ENCODE peak calls at places on chromosomes 4 and X, in seven cellular contexts. J is K562, U is breast epithelium, C is prostate gland, O is esophagus muscularis mucosa, P is SK-N-SH, X is HCT116. B is an unnamed sample. For H3K27me3, the result is how much of the 10 kb centered on the place peaks cover.

GRCh38 chrX:109826954-109827708 is 94.1 kb upstream of the ACSL4 start:
- DNase-seq in X (no peak), C (no peak), O (no peak), J (no peak), U (no peak), P (no peak), B (no peak)

GRCh38 chr4:55393461-55394320 is 2.1 kb upstream of the TMEM165 start:
- DNase-seq in O (no peak), U (no peak), J (no peak), P (no peak), X (no peak), C (no peak), B (no peak)

GRCh38 chr4:145177906-145178538 is 2.4 kb downstream of the OTUD4 start:
- DNase-seq in U (no peak), X (no peak), P (no peak), O (no peak), J (peak), C (no peak), B (peak)

GRCh38 chrX:45755719-45756118 is 555.0 kb upstream of the DIPK2B start:
- DNase-seq in U (no peak), P (no peak), J (no peak), X (no peak), C (no peak), O (no peak), B (no peak)

GRCh38 chr4:80268936-80269335 is 2.5 kb downstream of the FGF5 start:
- DNase-seq in O (no peak), P (no peak), C (no peak), U (no peak), X (no peak), J (no peak), B (no peak)

GRCh38 chr4:8391972-8392371 is 48.6 kb downstream of the ACOX3 start:
- DNase-seq in U (peak), P (no peak), C (peak), X (no peak), J (no peak), O (peak), B (no peak)

GRCh38 chr4:81337211-81337610 is 122.2 kb upstream of the PRKG2 start:
- DNase-seq in X (no peak), O (no peak), C (no peak), U (no peak), J (no peak), P (no peak), B (no peak)

GRCh38 chr4:102042843-102043802 is 252.6 kb downstream of the BANK1 start:
- DNase-seq in O (no peak), C (no peak), P (peak), U (no peak), J (no peak), X (no peak), B (no peak)

GRCh38 chr4:153063490-153063889 is 127.4 kb downstream of the FHDC1 start:
- DNase-seq in P (no peak), X (no peak), O (no peak), U (no peak), C (no peak), J (no peak), B (no peak)

GRCh38 chr4:139223682-139224317 is 46.8 kb upstream of the ELF2 start:
- DNase-seq in U (no peak), J (peak), P (no peak), O (no peak), X (no peak), C (no peak), B (no peak)

GRCh38 chr4:113467581-113467980 is 294.0 kb downstream of the CAMK2D start:
- DNase-seq in U (no peak), O (no peak), X (no peak), J (no peak), P (no peak), C (no peak), B (peak)

GRCh38 chrX:151966236-151966635 is 8.2 kb downstream of the GABRE start:
- DNase-seq in X (no peak), C (no peak), P (no peak), O (no peak), U (no peak), J (no peak), B (no peak)

GRCh38 chr4:73583661-73584060 is 36.6 kb downstream of the RASSF6 start:
- DNase-seq in P (no peak), O (no peak), X (no peak), U (no peak), C (peak), J (no peak), B (no peak)

DNA sequence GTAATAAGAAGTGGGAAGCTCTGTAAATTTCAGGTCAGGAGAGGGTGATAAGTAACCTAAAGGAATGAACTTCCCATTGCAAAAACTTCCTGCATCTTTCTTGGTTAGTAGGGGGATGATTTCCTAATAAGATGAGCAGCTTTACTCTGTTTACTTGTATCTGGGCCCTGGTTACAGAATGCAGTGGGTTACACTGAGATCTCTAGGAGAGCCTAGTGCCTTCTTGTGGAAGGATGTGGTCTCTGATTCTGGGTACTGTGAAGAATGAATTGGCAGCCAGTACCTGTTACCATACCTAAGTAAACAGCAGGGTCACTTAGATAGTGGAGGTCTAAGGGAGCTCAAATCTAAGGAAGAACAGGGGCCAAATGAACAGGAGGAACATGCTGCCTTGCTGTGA is 320.6 kb downstream of the ARHGAP10 start:
- DNase-seq in P (no peak), U (no peak), C (no peak), J (no peak), X (no peak), O (no peak), B (no peak)
- TF ChIP-seq CTCF in P (no peak), U (no peak), C (no peak), J (no peak), X (no peak), O (no peak), B (no peak)

DNA sequence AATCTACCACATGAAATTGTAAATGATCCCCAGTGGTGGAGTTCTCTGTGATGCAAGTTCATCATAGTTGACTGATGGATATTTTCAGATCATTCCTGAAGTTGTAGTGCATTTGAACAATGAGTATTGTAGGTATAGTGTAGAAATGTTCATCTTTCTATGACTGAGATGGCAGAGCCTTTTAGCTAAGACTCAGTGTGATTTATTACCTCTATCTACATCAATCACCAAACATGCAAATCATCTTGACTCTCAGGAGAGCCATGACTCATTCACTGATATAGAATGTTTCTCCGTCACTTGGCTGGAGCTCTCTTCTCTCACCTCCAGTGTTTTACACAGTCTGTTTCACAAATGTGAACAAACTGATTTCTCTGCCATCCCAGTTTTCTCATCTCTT is 392.6 kb downstream of the IL1RAPL1 start:
- DNase-seq in U (no peak), C (no peak), O (no peak), X (no peak), P (no peak), J (no peak), B (no peak)
- TF ChIP-seq POLR2AphosphoS5 in U (no peak), C (no peak), O (no peak), X (no peak), P (no peak), J (no peak), B (no peak)

GRCh38 chrX:48045410-48046311 is 25.8 kb downstream of the ZNF630 start:
- DNase-seq in C (no peak), J (no peak), O (no peak), X (peak), P (no peak), U (no peak), B (no peak)
- H3K27me3 ChIP-seq in C (under half), J (under half), O (under half), X (under half), P (under half), U (under half), B (under half)

GRCh38 chr4:42574873-42575272 is 82.0 kb downstream of the ATP8A1 start:
- DNase-seq in C (no peak), U (no peak), X (no peak), O (no peak), J (no peak), P (no peak), B (no peak)

GRCh38 chr4:42573249-42573648 is 83.7 kb downstream of the ATP8A1 start:
- DNase-seq in O (no peak), J (no peak), U (no peak), C (no peak), P (no peak), X (no peak), B (no peak)

GRCh38 chr4:42579903-42580302 is 77.0 kb downstream of the ATP8A1 start:
- DNase-seq in O (no peak), U (no peak), J (no peak), C (no peak), X (no peak), P (no peak), B (no peak)

DNA sequence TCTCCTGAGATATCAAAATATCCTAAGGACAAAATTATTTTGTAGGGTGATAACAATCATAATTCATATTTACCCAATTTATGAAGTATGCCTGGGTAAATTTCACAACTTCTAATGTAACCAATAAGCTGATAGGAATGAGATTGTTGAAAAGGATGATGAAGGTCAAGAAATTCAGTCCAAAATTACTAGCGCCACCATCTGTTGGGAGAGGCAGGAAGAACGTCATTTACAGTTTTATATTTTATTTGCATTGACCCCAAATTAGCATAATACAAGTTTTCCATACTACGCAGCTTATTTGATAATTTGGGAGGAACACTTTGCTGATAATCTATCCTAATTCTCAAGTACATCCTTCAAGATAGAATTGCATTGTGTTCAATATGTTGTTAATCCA is 78.7 kb downstream of the ATP8A1 start:
- DNase-seq in J (no peak), P (no peak), O (no peak), U (no peak), X (no peak), C (no peak), B (no peak)
- TF ChIP-seq CTCF in J (no peak), P (peak), O (no peak), U (no peak), X (peak), C (no peak), B (no peak)

GRCh38 chrX:9273744-9274143 is 191.1 kb upstream of the TBL1X start:
- DNase-seq in O (no peak), X (no peak), P (no peak), C (no peak), J (no peak), U (no peak), B (no peak)
- TF ChIP-seq POLR2AphosphoS5 in O (no peak), X (no peak), P (no peak), C (no peak), J (no peak), U (no peak), B (no peak)

GRCh38 chr4:28464823-28465222 is 1604.2 kb downstream of the STIM2 start:
- DNase-seq in J (no peak), X (no peak), O (no peak), U (no peak), C (no peak), P (no peak), B (no peak)
- H3K27me3 ChIP-seq in J (under half), X (under half), O (under half), U (under half), C (under half), P (under half), B (under half)

GRCh38 chrX:125439194-125439849 is 119.7 kb downstream of the TEX13C start:
- DNase-seq in C (no peak), J (peak), U (no peak), O (no peak), X (no peak), P (no peak), B (no peak)

GRCh38 chrX:125436855-125437254 is 117.2 kb downstream of the TEX13C start:
- DNase-seq in P (no peak), U (no peak), J (peak), C (no peak), O (no peak), X (no peak), B (peak)
- TF ChIP-seq CTCF in P (peak), U (no peak), J (peak), C (peak), O (no peak), X (no peak), B (no peak)

GRCh38 chr4:182276214-182277109 is 33.3 kb downstream of the TENM3 start:
- DNase-seq in X (no peak), U (no peak), O (peak), P (peak), C (no peak), J (no peak), B (no peak)

GRCh38 chr4:182278729-182279128 is 35.5 kb downstream of the TENM3 start:
- DNase-seq in C (no peak), P (no peak), O (peak), U (no peak), X (no peak), J (no peak), B (no peak)

GRCh38 chr4:182280439-182281111 is 37.4 kb downstream of the TENM3 start:
- DNase-seq in U (no peak), C (no peak), X (no peak), P (no peak), J (no peak), O (peak), B (no peak)

GRCh38 chr4:182273191-182273935 is 30.2 kb downstream of the TENM3 start:
- DNase-seq in C (no peak), X (no peak), J (no peak), U (no peak), O (peak), P (no peak), B (no peak)

GRCh38 chr4:182277402-182277801 is 34.2 kb downstream of the TENM3 start:
- DNase-seq in U (no peak), P (no peak), J (no peak), C (no peak), O (no peak), X (no peak), B (no peak)
- TF ChIP-seq POLR2AphosphoS5 in U (no peak), P (no peak), J (no peak), C (no peak), O (no peak), X (no peak), B (no peak)

B was measured in HL-60.